ENCODE peak calls at places on chromosomes 12 and 14, in five cellular contexts. Z, A, N, V and I are unnamed samples.

GRCh38 chr12:118979763-118980406 is 1.5 kb upstream of the SRRM4 start:
- DNase-seq in V (peak; percentile 25), N (peak; percentile 88), Z (peak; percentile 32), A (no peak), I (no peak)

GRCh38 chr12:8157484-8158198 is 826 bp downstream of the ZNF705A start:
- DNase-seq in Z (no peak), V (no peak), A (no peak), N (no peak), I (no peak)

GRCh38 chr12:54206807-54207206 is 18.0 kb upstream of the SMUG1 start:
- DNase-seq in N (no peak), A (no peak), V (no peak), Z (no peak), I (no peak)

GRCh38 chr12:67039995-67040860 is 228.9 kb upstream of the CAND1 start:
- DNase-seq in Z (no peak), N (no peak), V (no peak), A (no peak), I (no peak)

GRCh38 chr12:51183816-51184215 is 10.9 kb upstream of the TFCP2 start:
- DNase-seq in V (peak; percentile 47), Z (peak; percentile 71), A (no peak), N (peak; percentile 80), I (no peak)

GRCh38 chr12:115710104-115710564 is 567.4 kb downstream of the MED13L start:
- DNase-seq in Z (peak; percentile 52), V (no peak), N (no peak), A (no peak), I (peak; percentile 17)

GRCh38 chr14:76720382-76720813 is 40.9 kb upstream of the VASH1 start:
- DNase-seq in V (peak; percentile 52), A (peak; percentile 76), Z (peak; percentile 89), N (peak; percentile 81), I (peak; percentile 54)

GRCh38 chr12:87136330-87136976 is 880.3 kb upstream of the MGAT4C start:
- DNase-seq in N (no peak), V (no peak), A (no peak), Z (no peak), I (no peak)

GRCh38 chr12:178715-179109 is 35.2 kb downstream of the SLC6A12 start:
- DNase-seq in Z (no peak), V (no peak), N (no peak), A (no peak), I (no peak)
- H3K4me1 ChIP-seq in Z (peaks cover 48% of the 10 kb centered on the region), V (no peaks in the 10 kb centered on the region), N (peaks cover 40% of the 10 kb centered on the region), A (peaks cover 7% of the 10 kb centered on the region), I (no peaks in the 10 kb centered on the region)

DNA sequence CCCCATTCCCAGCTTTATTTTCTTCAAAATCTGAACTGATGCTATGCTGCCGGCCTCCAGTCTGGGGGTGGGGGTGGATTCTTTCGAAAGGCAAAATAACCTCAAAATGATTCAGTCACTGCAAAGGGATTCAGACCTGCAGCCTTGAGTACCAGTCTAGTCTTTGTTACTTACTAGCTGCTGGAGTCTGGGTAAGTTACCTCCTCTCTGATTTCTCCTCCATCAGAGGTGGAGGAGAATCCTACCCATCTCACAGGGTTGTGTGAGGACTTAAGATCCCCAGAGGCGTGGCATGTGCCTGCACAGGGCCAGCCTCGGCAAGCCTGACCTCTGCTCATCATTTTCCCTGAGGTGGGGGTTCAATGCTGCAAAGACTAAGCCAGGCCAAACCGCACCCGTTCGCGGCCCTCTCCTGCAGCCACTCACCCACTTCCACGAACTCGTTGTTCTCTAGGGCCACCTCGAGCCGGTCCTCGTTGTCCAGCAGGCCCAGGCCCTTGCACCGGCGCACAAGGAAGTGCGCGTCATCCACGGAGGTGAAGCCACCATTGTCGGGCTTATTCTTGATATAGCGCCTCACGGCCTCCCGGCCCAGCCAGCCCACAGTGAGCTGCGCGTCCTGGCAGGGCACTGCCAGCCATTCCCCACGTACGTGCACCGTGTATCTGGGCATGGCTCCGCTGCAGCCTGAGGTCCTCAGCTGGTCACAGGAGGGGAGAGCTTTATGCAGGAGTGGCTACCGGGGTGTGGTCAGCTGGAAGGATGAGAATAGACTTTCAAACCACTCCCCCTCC is 709 bp downstream of the HAL start:
- DNase-seq in Z (no peak), N (no peak), V (no peak), A (no peak), I (no peak)
- H3K4me1 ChIP-seq in Z (no peaks in the 10 kb centered on the region), N (no peaks in the 10 kb centered on the region), V (no peaks in the 10 kb centered on the region), A (no peaks in the 10 kb centered on the region), I (peaks cover 7% of the 10 kb centered on the region)

GRCh38 chr14:104171948-104172347 is 33.6 kb downstream of the KIF26A start:
- DNase-seq in V (no peak), A (peak; percentile 86), Z (peak; percentile 74), N (no peak), I (no peak)
- H3K4me1 ChIP-seq in V (no peaks in the 10 kb centered on the region), A (peaks cover 8% of the 10 kb centered on the region), Z (peaks cover 29% of the 10 kb centered on the region), N (peaks cover 8% of the 10 kb centered on the region), I (no peaks in the 10 kb centered on the region)

GRCh38 chr14:51081209-51081608 is 13.7 kb downstream of the TRIM9 start:
- DNase-seq in V (no peak), A (no peak), Z (no peak), N (no peak), I (no peak)
- H3K4me1 ChIP-seq in V (peaks cover 15% of the 10 kb centered on the region), A (no peaks in the 10 kb centered on the region), Z (no peaks in the 10 kb centered on the region), N (no peaks in the 10 kb centered on the region), I (peaks cover 11% of the 10 kb centered on the region)

DNA sequence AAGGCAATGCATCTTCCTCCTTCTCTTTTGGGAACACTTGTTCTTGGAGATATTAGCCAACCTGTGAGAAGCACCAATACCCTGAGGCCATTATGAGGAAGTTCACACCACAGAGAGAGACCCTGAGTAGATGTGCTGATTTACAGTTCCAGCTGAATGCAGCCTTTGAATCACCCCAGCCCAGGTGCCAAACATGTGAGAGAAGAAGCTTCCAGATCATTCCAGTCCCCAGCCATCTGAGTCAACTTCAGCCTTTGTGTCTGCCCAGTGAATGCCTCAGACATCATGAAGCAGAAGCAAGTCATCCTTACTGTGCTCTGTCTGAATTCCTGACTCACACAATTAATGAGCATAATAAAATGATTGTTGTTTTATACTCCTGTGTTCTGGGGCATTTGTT is 25.1 kb downstream of the C12orf42 start:
- DNase-seq in V (no peak), N (no peak), Z (no peak), A (no peak), I (no peak)
- H3K4me1 ChIP-seq in V (no peaks in the 10 kb centered on the region), N (no peaks in the 10 kb centered on the region), Z (no peaks in the 10 kb centered on the region), A (no peaks in the 10 kb centered on the region), I (no peaks in the 10 kb centered on the region)